ENCODE peak calls at places on chromosome 20, in nine cellular contexts. D is stimulated activated CD8-positive, alpha-beta memory T cell treated with anti-CD3 and anti-CD28 coated beads, Interleukin-7, amount 100 ng/mL, for 1 hour; Z is T-cell; X is iPS-NIHi11; V is lung microvascular endothelial cell; G is stimulated activated CD4-positive, alpha-beta T cell treated with anti-CD3 and anti-CD28 coated beads, Interleukin-1b, Interleukin-23, amount 100 ng/mL, for 24 hours; N is AML-193; Q is COR-L47; Y is activated CD4-positive, CD25-positive, alpha-beta regulatory T cell. L is an unnamed sample.

GRCh38 chr20:44745560-44746366 is at the start of gene KCNK15:
- DNase-seq in D (no peak), Z (peak), X (peak), V (no peak), G (no peak), N (no peak), Q (no peak), Y (no peak), L (no peak)

GRCh38 chr20:7627734-7628663 is 312.3 kb downstream of the HAO1 start:
- DNase-seq in D (no peak), Z (no peak), X (no peak), V (peak), G (no peak), N (no peak), Q (no peak), Y (no peak), L (peak)

GRCh38 chr20:63017826-63018411 is 11.2 kb upstream of the BHLHE23 start:
- DNase-seq in D (no peak), Z (no peak), X (no peak), V (no peak), G (no peak), N (no peak), Q (no peak), Y (no peak), L (no peak)

GRCh38 chr20:62651285-62652021 is 9.2 kb downstream of the SLCO4A1 start:
- DNase-seq in D (peak), Z (peak), X (no peak), V (no peak), G (peak), N (no peak), Q (no peak), Y (peak), L (peak)

GRCh38 chr20:50635676-50636600 is 55.4 kb downstream of the RIPOR3 start:
- DNase-seq in D (peak), Z (peak), X (peak), V (peak), G (peak), N (peak), Q (peak), Y (peak), L (peak)

GRCh38 chr20:49291200-49291599 is 13.3 kb upstream of the ZNFX1 start:
- DNase-seq in D (no peak), Z (no peak), X (no peak), V (no peak), G (no peak), N (no peak), Q (no peak), Y (no peak), L (no peak)

GRCh38 chr20:44304383-44304782 is 6.6 kb downstream of the FITM2 start:
- DNase-seq in D (no peak), Z (no peak), X (no peak), V (no peak), G (no peak), N (no peak), Q (no peak), Y (no peak), L (no peak)

GRCh38 chr20:37914672-37915433 is 11.9 kb downstream of the VSTM2L start:
- DNase-seq in D (peak), Z (peak), X (peak), V (peak), G (no peak), N (no peak), Q (peak), Y (no peak), L (no peak)

GRCh38 chr20:38589351-38589750 is 8.4 kb downstream of the ADIG start:
- DNase-seq in D (no peak), Z (no peak), X (no peak), V (no peak), G (no peak), N (no peak), Q (no peak), Y (no peak), L (no peak)

GRCh38 chr20:263701-264100 is 6.2 kb downstream of the DEFB132 start:
- DNase-seq in D (no peak), Z (no peak), X (no peak), V (no peak), G (no peak), N (no peak), Q (no peak), Y (no peak), L (no peak)

GRCh38 chr20:4021905-4022304 is 6.5 kb upstream of the RNF24 start:
- DNase-seq in D (no peak), Z (no peak), X (no peak), V (no peak), G (no peak), N (no peak), Q (no peak), Y (no peak), L (no peak)

GRCh38 chr20:48060841-48061720 is 275.8 kb upstream of the SULF2 start:
- DNase-seq in D (no peak), Z (no peak), X (no peak), V (no peak), G (no peak), N (no peak), Q (no peak), Y (no peak), L (no peak)

GRCh38 chr20:36060676-36061075 is 92.3 kb downstream of the CNBD2 start:
- DNase-seq in D (no peak), Z (no peak), X (no peak), V (no peak), G (no peak), N (no peak), Q (no peak), Y (no peak), L (no peak)

GRCh38 chr20:14820771-14821170 is 483.4 kb upstream of the FLRT3 start:
- DNase-seq in D (no peak), Z (no peak), X (no peak), V (peak), G (no peak), N (no peak), Q (peak), Y (no peak), L (no peak)

GRCh38 chr20:59670786-59671492 is 66.6 kb downstream of the PHACTR3 start:
- DNase-seq in D (no peak), Z (no peak), X (no peak), V (no peak), G (no peak), N (no peak), Q (no peak), Y (no peak), L (no peak)